ENCODE peak calls at places on chromosomes 16 and 17, in nine cellular contexts. U is A549, O is GM12878, K is GM23338, X is Panc1, H is HCT116, B is HepG2, V is K562, Q is SK-N-SH. R is an unnamed sample.

GRCh38 chr16:8905168-8905762 is 23.1 kb downstream of the LITAFD start:
- DNase-seq in U (peak; percentile 69), O (no peak), K (peak; percentile 57), X (peak; percentile 35), H (peak; percentile 19), B (peak; percentile 59), V (peak; percentile 42), Q (peak; percentile 47), R (peak; percentile 41)

GRCh38 chr16:25855818-25856217 is 164.1 kb downstream of the HS3ST4 start:
- DNase-seq in U (no peak), O (no peak), K (peak; percentile 84), X (no peak), H (no peak), B (no peak), V (no peak), Q (no peak), R (no peak)

GRCh38 chr17:66952031-66952524 is 12.4 kb upstream of the CACNG4 start:
- DNase-seq in U (peak; percentile 92), O (no peak), K (peak; percentile 64), X (peak; percentile 67), H (peak; percentile 99), B (peak; percentile 93), V (peak; percentile 22), Q (no peak), R (no peak)

GRCh38 chr16:84247341-84247740 is 7.5 kb upstream of the KCNG4 start:
- DNase-seq in U (no peak), O (no peak), K (no peak), X (no peak), H (no peak), B (no peak), V (no peak), Q (no peak), R (no peak)

GRCh38 chr17:7888184-7888920 is at the start of gene CHD3:
- DNase-seq in U (no peak), O (no peak), K (peak; percentile 23), X (no peak), H (no peak), B (no peak), V (peak; percentile 31), Q (no peak), R (no peak)

GRCh38 chr16:20676268-20676828 is 21.1 kb downstream of the ACSM1 start:
- DNase-seq in U (no peak), O (peak; percentile 3), K (no peak), X (no peak), H (no peak), B (no peak), V (peak; percentile 20), Q (no peak), R (no peak)

GRCh38 chr16:59478806-59479205 is 744.7 kb upstream of the GOT2 start:
- DNase-seq in U (no peak), O (no peak), K (no peak), X (no peak), H (no peak), B (no peak), V (no peak), Q (no peak), R (peak; percentile 1)

GRCh38 chr17:76585649-76586593 is at the start of gene ST6GALNAC2:
- DNase-seq in U (peak; percentile 59), O (no peak), K (peak; percentile 56), X (no peak), H (peak; percentile 42), B (peak; percentile 66), V (no peak), Q (peak; percentile 94), R (peak; percentile 50)

GRCh38 chr17:57985675-57985974 is 2.4 kb downstream of the VEZF1 start:
- DNase-seq in U (peak; percentile 43), O (no peak), K (no peak), X (no peak), H (no peak), B (no peak), V (no peak), Q (peak; percentile 48), R (no peak)

GRCh38 chr17:1890758-1891450 is 61.1 kb downstream of the RPA1 start:
- DNase-seq in U (no peak), O (no peak), K (no peak), X (no peak), H (no peak), B (no peak), V (no peak), Q (no peak), R (no peak)

GRCh38 chr17:39600469-39601009 is 7.2 kb downstream of the NEUROD2 start:
- DNase-seq in U (no peak), O (no peak), K (no peak), X (no peak), H (no peak), B (no peak), V (no peak), Q (peak; percentile 31), R (no peak)

GRCh38 chr16:88994704-88995103 is 17.7 kb upstream of the CBFA2T3 start:
- DNase-seq in U (no peak), O (no peak), K (no peak), X (no peak), H (no peak), B (no peak), V (no peak), Q (no peak), R (no peak)
- TF ChIP-seq REST in U (no peak), O (no peak), K (no peak), X (no peak), H (no peak), B (no peak), V (no peak), Q (no peak), R (no peak)

GRCh38 chr17:29409963-29410362 is 19.8 kb downstream of the TAOK1 start:
- DNase-seq in U (no peak), O (no peak), K (no peak), X (no peak), H (no peak), B (no peak), V (no peak), Q (no peak), R (no peak)

GRCh38 chr17:29407856-29408255 is 17.7 kb downstream of the TAOK1 start:
- DNase-seq in U (no peak), O (no peak), K (no peak), X (no peak), H (no peak), B (no peak), V (no peak), Q (no peak), R (no peak)

DNA sequence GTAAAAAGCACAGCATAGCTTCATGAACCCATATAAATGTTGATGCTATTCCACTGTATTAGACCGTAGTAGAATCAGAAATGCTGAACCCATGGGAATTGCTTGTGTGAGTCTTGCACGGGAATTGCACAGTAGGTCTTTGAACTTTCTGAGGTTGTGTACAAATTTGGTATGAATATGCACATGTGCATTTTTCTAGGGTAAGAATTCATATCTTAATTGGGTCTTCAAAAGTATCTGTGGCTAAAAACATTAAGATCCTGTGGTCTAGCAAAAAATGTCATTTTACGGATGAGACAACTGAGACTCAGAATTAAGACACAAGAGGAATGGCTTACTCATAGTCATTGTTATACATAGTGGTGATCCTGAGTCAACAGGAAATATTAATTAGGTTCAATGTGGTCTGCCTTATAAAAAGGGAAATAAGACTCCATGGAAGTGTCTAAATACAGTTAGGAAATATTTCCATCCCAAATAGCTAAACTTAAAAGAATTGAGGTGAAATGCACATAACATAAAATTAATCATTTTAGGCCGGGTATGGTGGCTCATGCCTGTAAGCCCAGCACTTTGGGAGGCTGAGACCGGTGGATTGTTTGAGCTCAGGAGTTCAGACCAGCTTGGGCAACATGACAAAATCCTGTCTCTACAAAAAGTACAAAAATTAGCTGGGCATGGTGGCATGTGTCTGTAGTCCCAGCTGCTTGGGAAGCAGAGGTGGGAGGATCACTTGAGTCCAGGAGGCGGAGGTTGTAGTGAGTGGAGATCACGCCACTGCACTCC is 22.8 kb downstream of the TAOK1 start:
- DNase-seq in U (no peak), O (no peak), K (no peak), X (no peak), H (no peak), B (no peak), V (no peak), Q (no peak), R (no peak)
- TF ChIP-seq REST in U (no peak), O (no peak), K (no peak), X (no peak), H (no peak), B (no peak), V (no peak), Q (no peak), R (no peak)

GRCh38 chr16:69717066-69717465 is 9.3 kb downstream of the NQO1 start:
- DNase-seq in U (no peak), O (no peak), K (no peak), X (no peak), H (no peak), B (no peak), V (no peak), Q (no peak), R (no peak)

GRCh38 chr16:69720822-69721430 is 5.4 kb downstream of the NQO1 start:
- DNase-seq in U (no peak), O (no peak), K (no peak), X (no peak), H (no peak), B (no peak), V (no peak), Q (no peak), R (no peak)

GRCh38 chr16:69712914-69713581 is 13.3 kb downstream of the NQO1 start:
- DNase-seq in U (no peak), O (no peak), K (no peak), X (no peak), H (no peak), B (no peak), V (no peak), Q (no peak), R (no peak)

GRCh38 chr16:69721441-69721957 is 4.9 kb downstream of the NQO1 start:
- DNase-seq in U (no peak), O (no peak), K (no peak), X (no peak), H (no peak), B (no peak), V (no peak), Q (no peak), R (no peak)

DNA sequence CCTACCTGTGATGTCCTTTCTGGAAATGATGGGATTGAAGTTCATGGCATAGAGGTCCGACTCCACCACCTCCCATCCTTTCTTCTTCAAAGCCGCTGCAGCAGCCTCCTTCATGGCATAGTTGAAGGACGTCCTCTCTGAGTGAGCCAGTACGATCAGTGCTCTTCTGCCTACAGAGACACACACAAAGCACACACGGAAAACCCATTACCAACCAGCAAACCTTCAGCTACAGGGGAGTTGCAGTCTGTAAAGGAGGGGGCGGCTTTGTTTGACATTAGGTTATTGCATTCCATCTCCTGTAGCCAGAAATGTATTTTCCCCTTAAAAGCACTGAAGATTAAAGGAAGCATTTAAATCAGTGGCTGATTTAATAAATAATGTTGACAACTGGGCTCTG is 8.0 kb downstream of the NQO1 start:
- DNase-seq in U (no peak), O (no peak), K (no peak), X (no peak), H (no peak), B (no peak), V (no peak), Q (no peak), R (no peak)
- TF ChIP-seq REST in U (no peak), O (no peak), K (no peak), X (no peak), H (no peak), B (no peak), V (no peak), Q (no peak), R (no peak)

DNA sequence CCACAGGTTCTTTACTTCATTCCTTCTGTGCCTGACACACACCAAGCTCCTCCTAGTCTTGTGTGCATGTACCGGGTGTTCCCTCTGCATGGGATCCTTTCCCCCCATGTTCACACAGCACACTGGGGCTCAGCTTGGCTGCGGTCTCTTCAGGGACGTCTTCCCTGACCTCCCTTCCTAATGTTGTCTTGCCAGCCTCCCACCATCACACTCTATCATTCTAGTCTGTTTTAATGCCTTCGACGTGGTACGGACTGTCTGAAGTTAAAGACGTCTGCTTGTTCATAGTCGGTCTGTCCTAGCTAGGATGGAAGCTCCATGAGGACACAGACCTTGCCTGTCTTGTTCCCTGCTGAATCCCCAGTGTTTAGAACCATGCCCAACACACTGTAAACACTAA is 60.1 kb downstream of the USP31 start:
- DNase-seq in U (no peak), O (no peak), K (no peak), X (no peak), H (no peak), B (no peak), V (no peak), Q (no peak), R (no peak)
- TF ChIP-seq REST in U (no peak), O (no peak), K (no peak), X (no peak), H (no peak), B (no peak), V (no peak), Q (no peak), R (no peak)

R was measured in HL-60.